ENCODE peak calls at places on chromosomes 11 and 22, in six cellular contexts. L is HepG2, I is A549, W is endothelial cell of umbilical vein, T is K562, M is GM12878. Q is an unnamed sample.

GRCh38 chr22:39674536-39674935 is 104.0 kb downstream of the CACNA1I start:
- DNase-seq in M (no peak), I (no peak), T (no peak), L (no peak), W (no peak), Q (peak)

GRCh38 chr11:33635161-33635560 is 65.5 kb downstream of the C11orf91 start:
- DNase-seq in I (no peak), T (no peak), W (no peak), M (no peak), L (no peak), Q (no peak)

GRCh38 chr11:44309483-44310197 is at the start of gene ALX4:
- DNase-seq in M (no peak), W (no peak), I (peak), T (peak), L (no peak), Q (peak)

GRCh38 chr22:22932512-22932941 is 44.9 kb downstream of the IGLL5 start:
- DNase-seq in L (no peak), I (no peak), W (no peak), T (peak), M (no peak), Q (no peak)

GRCh38 chr11:3929689-3930088 is 74.2 kb downstream of the STIM1 start:
- DNase-seq in I (no peak), W (no peak), L (no peak), T (no peak), M (no peak), Q (no peak)

GRCh38 chr22:41333806-41334205 is 32.5 kb downstream of the ZC3H7B start:
- DNase-seq in I (no peak), T (no peak), M (no peak), L (no peak), W (no peak), Q (no peak)

GRCh38 chr11:78795862-78796261 is 221.2 kb upstream of the NARS2 start:
- DNase-seq in W (no peak), T (no peak), M (no peak), L (no peak), I (no peak), Q (no peak)

GRCh38 chr11:113419426-113420003 is 31.9 kb downstream of the ANKK1 start:
- DNase-seq in L (no peak), W (no peak), I (no peak), M (no peak), T (no peak), Q (no peak)

GRCh38 chr11:61731956-61732675 is 20.3 kb upstream of the MYRF start:
- DNase-seq in I (no peak), W (no peak), L (no peak), T (no peak), M (no peak), Q (no peak)

GRCh38 chr11:110429614-110430266 is at the start of gene FDX1:
- DNase-seq in M (peak), L (peak), I (peak), W (peak), T (peak), Q (peak)

GRCh38 chr11:3080104-3080503 is 22.9 kb upstream of the CARS1 start:
- DNase-seq in M (no peak), T (no peak), I (no peak), W (no peak), L (no peak), Q (no peak)

GRCh38 chr11:115452245-115452644 is 52.0 kb downstream of the CADM1 start:
- DNase-seq in I (peak), L (peak), M (no peak), T (no peak), W (no peak), Q (no peak)

GRCh38 chr11:67452141-67452952 is at the start of gene GPR152:
- DNase-seq in T (no peak), M (no peak), L (no peak), W (peak), I (no peak), Q (no peak)

GRCh38 chr11:82701847-82702520 is 31.7 kb downstream of the FAM181B start:
- DNase-seq in I (peak), W (peak), M (no peak), L (peak), T (peak), Q (peak)

GRCh38 chr11:8219257-8220021 is 44.2 kb downstream of the LMO1 start:
- DNase-seq in I (peak), L (peak), W (peak), M (no peak), T (peak), Q (peak)

GRCh38 chr11:35163707-35164496 is 24.9 kb downstream of the CD44 start:
- DNase-seq in T (peak), I (no peak), W (no peak), L (no peak), M (no peak), Q (no peak)

GRCh38 chr22:38699784-38700183 is 959 bp downstream of the JOSD1 start:
- DNase-seq in T (no peak), M (no peak), L (peak), I (no peak), W (no peak), Q (peak)

GRCh38 chr22:50684501-50684900 is 11.9 kb downstream of the SHANK3 start:
- DNase-seq in T (no peak), I (no peak), M (no peak), W (no peak), L (no peak), Q (no peak)

GRCh38 chr11:103988595-103988969 is 47.9 kb upstream of the DDI1 start:
- DNase-seq in T (no peak), L (no peak), I (no peak), W (no peak), M (no peak), Q (no peak)

GRCh38 chr11:60772666-60773065 is 12.5 kb upstream of the MS4A10 start:
- DNase-seq in W (no peak), I (no peak), M (no peak), T (no peak), L (no peak), Q (no peak)

GRCh38 chr11:83014951-83015350 is 56.7 kb downstream of the RAB30 start:
- DNase-seq in M (no peak), L (no peak), W (no peak), I (no peak), T (no peak), Q (no peak)

GRCh38 chr11:15761235-15761634 is 595.1 kb downstream of the SOX6 start:
- DNase-seq in T (no peak), M (no peak), W (no peak), I (no peak), L (no peak), Q (no peak)

GRCh38 chr11:64829536-64830251 is 14.8 kb downstream of the CDC42BPG start:
- DNase-seq in W (no peak), M (no peak), L (no peak), I (no peak), T (no peak), Q (no peak)

DNA sequence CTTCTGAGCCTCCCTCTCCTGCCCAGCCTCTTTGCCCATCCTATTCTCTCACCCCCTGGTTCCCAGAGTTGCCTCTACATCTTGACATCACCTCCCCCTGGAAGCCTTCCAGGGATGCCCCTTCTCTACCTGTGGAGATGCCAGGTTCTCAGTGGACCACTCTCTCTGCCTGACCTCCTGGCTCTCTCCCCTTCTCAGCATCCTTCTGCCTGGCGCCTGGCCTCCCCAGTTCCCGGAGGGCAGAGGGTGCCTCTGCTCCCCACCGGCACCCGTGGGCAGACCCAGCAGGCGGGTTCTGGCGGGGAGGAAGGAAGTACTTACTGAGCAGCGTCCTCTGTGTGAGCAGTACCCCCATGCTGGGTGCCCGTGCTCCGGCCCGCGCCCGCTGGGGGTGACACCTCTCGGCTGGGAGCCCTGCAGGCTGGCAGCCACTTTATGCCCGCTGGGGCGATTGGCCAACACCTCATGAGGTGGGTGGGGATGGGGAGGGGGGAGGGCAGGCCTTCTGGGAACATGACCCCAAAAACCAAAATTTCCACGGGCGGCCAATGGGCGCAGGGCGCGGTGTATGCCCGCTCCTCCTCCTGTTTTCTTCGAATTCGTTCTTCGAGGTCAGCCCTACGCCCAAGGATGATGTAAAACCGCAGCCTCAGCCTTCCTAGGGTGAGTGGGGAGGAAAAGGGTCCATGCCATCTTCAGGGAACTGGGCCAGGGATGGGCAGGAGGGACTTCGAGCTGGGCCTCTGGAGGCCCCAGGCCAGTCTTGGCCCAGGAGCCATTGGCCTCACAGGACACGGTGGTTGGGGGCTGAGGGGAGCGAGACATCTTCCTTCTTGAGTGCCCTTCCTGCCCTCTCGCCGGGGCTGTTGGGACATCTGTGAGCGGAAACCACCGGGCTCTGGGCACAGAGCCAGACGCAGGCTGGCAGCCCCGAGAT is at the start of gene OSM:
- DNase-seq in M (no peak), L (no peak), T (no peak), I (no peak), W (no peak), Q (peak)
- TF ChIP-seq MYC in M (no peak), L (no peak), T (no peak), I (no peak), W (no peak), Q (no peak)

GRCh38 chr11:41461057-41461681 is 1.7 kb upstream of the LRRC4C start:
- DNase-seq in T (peak), M (no peak), W (peak), L (peak), I (peak), Q (peak)
- TF ChIP-seq CTCF in T (peak), M (peak), W (peak), L (peak), I (peak), Q (peak)

GRCh38 chr11:74650498-74650897 is 58.1 kb downstream of the POLD3 start:
- DNase-seq in L (no peak), M (no peak), I (no peak), W (no peak), T (no peak), Q (no peak)
- TF ChIP-seq MYC in L (no peak), M (no peak), I (no peak), W (no peak), T (no peak), Q (no peak)

GRCh38 chr11:93540337-93540736 is 2.9 kb downstream of the SMCO4 start:
- DNase-seq in W (no peak), T (no peak), M (no peak), L (no peak), I (no peak), Q (no peak)

GRCh38 chr11:93537022-93537421 is 6.2 kb downstream of the SMCO4 start:
- DNase-seq in W (no peak), M (no peak), L (no peak), T (no peak), I (no peak), Q (no peak)

GRCh38 chr11:93541154-93541553 is 2.0 kb downstream of the SMCO4 start:
- DNase-seq in I (no peak), M (no peak), L (no peak), T (no peak), W (no peak), Q (no peak)

GRCh38 chr11:93536346-93536871 is 6.8 kb downstream of the SMCO4 start:
- DNase-seq in M (no peak), W (no peak), T (no peak), L (no peak), I (no peak), Q (no peak)

DNA sequence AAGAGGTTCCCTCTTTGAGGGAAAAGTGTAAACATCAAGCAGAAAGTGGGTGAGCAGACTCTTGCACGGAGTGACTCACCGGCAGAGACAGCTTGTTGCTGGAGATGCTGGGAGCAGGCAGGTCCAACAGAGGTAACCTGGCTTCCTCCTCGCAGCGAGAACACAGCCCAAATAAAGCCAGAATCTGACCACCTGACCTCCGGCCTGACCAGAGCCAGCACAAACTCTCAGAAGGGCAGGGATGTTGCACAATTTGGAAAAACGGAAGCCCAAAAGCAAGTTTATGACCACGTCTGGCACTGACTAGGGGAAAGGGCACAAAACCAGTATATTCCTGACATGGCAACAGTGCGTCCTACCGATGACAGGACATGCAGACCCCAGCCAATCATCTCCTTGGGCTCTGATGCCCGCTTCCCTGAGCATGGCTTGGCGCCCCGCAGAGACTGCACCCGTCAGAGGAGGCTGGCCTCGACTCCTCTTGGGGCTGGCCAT is 5.4 kb downstream of the SMCO4 start:
- DNase-seq in L (no peak), T (no peak), I (no peak), M (no peak), W (no peak), Q (peak)
- TF ChIP-seq CTCF in L (no peak), T (no peak), I (no peak), M (no peak), W (no peak), Q (no peak)

DNA sequence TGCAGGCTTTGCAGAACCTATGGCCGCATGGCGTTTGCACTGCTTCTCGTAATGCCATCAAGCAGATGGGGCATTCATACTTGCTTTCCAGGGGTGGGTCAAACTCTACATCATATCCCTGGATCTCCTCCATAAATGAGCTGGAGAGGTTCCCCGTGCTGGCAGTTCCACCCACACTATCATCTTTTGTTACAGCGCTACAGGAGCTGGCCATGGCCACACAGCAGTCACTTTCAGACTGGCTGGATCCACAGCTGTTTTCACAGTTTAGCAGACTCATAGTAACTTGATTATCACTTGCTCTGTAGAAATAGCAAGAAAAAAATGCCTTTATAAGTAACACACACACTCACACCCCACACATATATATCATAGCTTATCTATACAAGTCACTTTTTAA is 8.8 kb downstream of the TRAF6 start:
- DNase-seq in L (no peak), T (no peak), W (no peak), I (no peak), M (no peak), Q (no peak)
- TF ChIP-seq MYC in L (no peak), T (no peak), W (no peak), I (no peak), M (no peak), Q (no peak)

GRCh38 chr11:29527391-29527936 is 489.4 kb downstream of the KCNA4 start:
- DNase-seq in W (peak), T (no peak), I (peak), L (peak), M (no peak), Q (peak)
- TF ChIP-seq CTCF in W (peak), T (no peak), I (peak), L (no peak), M (peak), Q (peak)

GRCh38 chr11:75239551-75240290 is 853 bp upstream of the TPBGL start:
- DNase-seq in W (no peak), I (no peak), T (no peak), M (no peak), L (no peak), Q (no peak)

GRCh38 chr11:75240381-75241035 is at the start of gene TPBGL:
- DNase-seq in W (no peak), I (no peak), L (no peak), M (no peak), T (peak), Q (no peak)

GRCh38 chr11:75241036-75241905 is 697 bp downstream of the TPBGL start:
- DNase-seq in L (peak), T (peak), M (no peak), I (peak), W (peak), Q (peak)

GRCh38 chr11:75237050-75237449 is 3.5 kb upstream of the TPBGL start:
- DNase-seq in M (no peak), I (no peak), L (no peak), T (no peak), W (no peak), Q (no peak)

GRCh38 chr11:75238595-75239245 is 1.9 kb upstream of the TPBGL start:
- DNase-seq in T (no peak), L (no peak), M (no peak), I (no peak), W (no peak), Q (no peak)
- TF ChIP-seq MYC in T (no peak), L (no peak), M (no peak), I (no peak), W (no peak), Q (no peak)

GRCh38 chr11:66221726-66222236 is 46.7 kb upstream of the RAB1B start:
- DNase-seq in W (no peak), L (no peak), M (peak), T (no peak), I (peak), Q (peak)
- TF ChIP-seq CTCF in W (no peak), L (peak), M (no peak), T (peak), I (no peak), Q (no peak)

Q was measured in NB4.